ENCODE peak calls at places on chromosomes 2 and 18, in five cellular contexts. One of them, this sample, is unnamed.

GRCh38 chr2:28406276-28407096 is 13.8 kb downstream of the FOSL2 start:
- DNase-seq in NAMALWA: no peak
- DNase-seq in HEK293T: no peak
- DNase-seq in activated T-cell treated with anti-CD3 and anti-CD28 coated beads for 24 hours: no peak
- DNase-seq in activated CD4-positive, alpha-beta T cell treated with anti-CD3 and anti-CD28 coated beads for 48 hours: peak
- DNase-seq in this sample: no peak

GRCh38 chr2:196442211-196442610 is 197.3 kb upstream of the CCDC150 start:
- DNase-seq in activated T-cell treated with anti-CD3 and anti-CD28 coated beads for 24 hours: no peak
- DNase-seq in HEK293T: no peak
- DNase-seq in NAMALWA: no peak
- DNase-seq in activated CD4-positive, alpha-beta T cell treated with anti-CD3 and anti-CD28 coated beads for 48 hours: no peak
- DNase-seq in this sample: no peak

GRCh38 chr2:46831869-46832265 is 83.7 kb downstream of the MCFD2 start:
- DNase-seq in activated T-cell treated with anti-CD3 and anti-CD28 coated beads for 24 hours: no peak
- DNase-seq in activated CD4-positive, alpha-beta T cell treated with anti-CD3 and anti-CD28 coated beads for 48 hours: no peak
- DNase-seq in HEK293T: no peak
- DNase-seq in NAMALWA: no peak
- DNase-seq in this sample: no peak

GRCh38 chr2:182852090-182852489 is 14.3 kb downstream of the FRZB start:
- DNase-seq in HEK293T: peak
- DNase-seq in activated T-cell treated with anti-CD3 and anti-CD28 coated beads for 24 hours: no peak
- DNase-seq in NAMALWA: no peak
- DNase-seq in activated CD4-positive, alpha-beta T cell treated with anti-CD3 and anti-CD28 coated beads for 48 hours: no peak
- DNase-seq in this sample: peak

GRCh38 chr2:157329524-157329923 is 3.9 kb upstream of the ERMN start:
- DNase-seq in HEK293T: no peak
- DNase-seq in NAMALWA: no peak
- DNase-seq in activated CD4-positive, alpha-beta T cell treated with anti-CD3 and anti-CD28 coated beads for 48 hours: no peak
- DNase-seq in activated T-cell treated with anti-CD3 and anti-CD28 coated beads for 24 hours: no peak
- DNase-seq in this sample: no peak

GRCh38 chr2:238267884-238268680 is 20.3 kb downstream of the PER2 start:
- DNase-seq in NAMALWA: no peak
- DNase-seq in activated CD4-positive, alpha-beta T cell treated with anti-CD3 and anti-CD28 coated beads for 48 hours: no peak
- DNase-seq in HEK293T: no peak
- DNase-seq in activated T-cell treated with anti-CD3 and anti-CD28 coated beads for 24 hours: no peak
- DNase-seq in this sample: no peak

GRCh38 chr2:74119324-74119723 is 28.4 kb downstream of the BOLA3 start:
- DNase-seq in activated CD4-positive, alpha-beta T cell treated with anti-CD3 and anti-CD28 coated beads for 48 hours: no peak
- DNase-seq in activated T-cell treated with anti-CD3 and anti-CD28 coated beads for 24 hours: no peak
- DNase-seq in NAMALWA: no peak
- DNase-seq in HEK293T: no peak
- DNase-seq in this sample: no peak

GRCh38 chr18:57347784-57348183 is 4.6 kb upstream of the ST8SIA3 start:
- DNase-seq in activated CD4-positive, alpha-beta T cell treated with anti-CD3 and anti-CD28 coated beads for 48 hours: no peak
- DNase-seq in NAMALWA: no peak
- DNase-seq in activated T-cell treated with anti-CD3 and anti-CD28 coated beads for 24 hours: no peak
- DNase-seq in HEK293T: no peak
- DNase-seq in this sample: no peak

GRCh38 chr18:46169464-46169941 is 65.3 kb downstream of the HAUS1 start:
- DNase-seq in activated CD4-positive, alpha-beta T cell treated with anti-CD3 and anti-CD28 coated beads for 48 hours: no peak
- DNase-seq in NAMALWA: no peak
- DNase-seq in HEK293T: no peak
- DNase-seq in activated T-cell treated with anti-CD3 and anti-CD28 coated beads for 24 hours: no peak
- DNase-seq in this sample: no peak

GRCh38 chr2:31863867-31864266 is 146.9 kb downstream of the MEMO1 start:
- DNase-seq in activated CD4-positive, alpha-beta T cell treated with anti-CD3 and anti-CD28 coated beads for 48 hours: no peak
- DNase-seq in NAMALWA: no peak
- DNase-seq in HEK293T: no peak
- DNase-seq in activated T-cell treated with anti-CD3 and anti-CD28 coated beads for 24 hours: no peak
- DNase-seq in this sample: no peak

GRCh38 chr2:238473014-238473413 is 46.3 kb downstream of the ASB1 start:
- DNase-seq in HEK293T: no peak
- DNase-seq in activated T-cell treated with anti-CD3 and anti-CD28 coated beads for 24 hours: no peak
- DNase-seq in activated CD4-positive, alpha-beta T cell treated with anti-CD3 and anti-CD28 coated beads for 48 hours: no peak
- DNase-seq in NAMALWA: no peak
- DNase-seq in this sample: no peak

GRCh38 chr18:38545071-38545470 is 979.5 kb upstream of the CELF4 start:
- DNase-seq in HEK293T: peak
- DNase-seq in activated CD4-positive, alpha-beta T cell treated with anti-CD3 and anti-CD28 coated beads for 48 hours: peak
- DNase-seq in activated T-cell treated with anti-CD3 and anti-CD28 coated beads for 24 hours: no peak
- DNase-seq in NAMALWA: peak
- DNase-seq in this sample: peak

GRCh38 chr2:130245976-130246375 is 47.7 kb upstream of the TUBA3E start:
- DNase-seq in NAMALWA: no peak
- DNase-seq in HEK293T: no peak
- DNase-seq in activated T-cell treated with anti-CD3 and anti-CD28 coated beads for 24 hours: no peak
- DNase-seq in activated CD4-positive, alpha-beta T cell treated with anti-CD3 and anti-CD28 coated beads for 48 hours: no peak
- DNase-seq in this sample: no peak

GRCh38 chr2:230347659-230348305 is 20.8 kb downstream of the SP140L start:
- DNase-seq in activated CD4-positive, alpha-beta T cell treated with anti-CD3 and anti-CD28 coated beads for 48 hours: peak
- DNase-seq in NAMALWA: no peak
- DNase-seq in activated T-cell treated with anti-CD3 and anti-CD28 coated beads for 24 hours: peak
- DNase-seq in HEK293T: no peak
- DNase-seq in this sample: no peak

GRCh38 chr2:2455151-2455550 is 124.1 kb upstream of the MYT1L start:
- DNase-seq in activated CD4-positive, alpha-beta T cell treated with anti-CD3 and anti-CD28 coated beads for 48 hours: no peak
- DNase-seq in HEK293T: no peak
- DNase-seq in NAMALWA: no peak
- DNase-seq in activated T-cell treated with anti-CD3 and anti-CD28 coated beads for 24 hours: no peak
- DNase-seq in this sample: no peak

GRCh38 chr2:239927424-239927981 is 97.6 kb downstream of the NDUFA10 start:
- DNase-seq in NAMALWA: no peak
- DNase-seq in HEK293T: peak
- DNase-seq in activated CD4-positive, alpha-beta T cell treated with anti-CD3 and anti-CD28 coated beads for 48 hours: peak
- DNase-seq in activated T-cell treated with anti-CD3 and anti-CD28 coated beads for 24 hours: peak
- DNase-seq in this sample: no peak

GRCh38 chr2:47256416-47257087 is 101.4 kb upstream of the STPG4 start:
- DNase-seq in activated CD4-positive, alpha-beta T cell treated with anti-CD3 and anti-CD28 coated beads for 48 hours: no peak
- DNase-seq in HEK293T: no peak
- DNase-seq in activated T-cell treated with anti-CD3 and anti-CD28 coated beads for 24 hours: no peak
- DNase-seq in NAMALWA: no peak
- DNase-seq in this sample: no peak

GRCh38 chr2:129006135-129006885 is 687.6 kb upstream of the HS6ST1 start:
- DNase-seq in activated CD4-positive, alpha-beta T cell treated with anti-CD3 and anti-CD28 coated beads for 48 hours: no peak
- DNase-seq in HEK293T: no peak
- DNase-seq in activated T-cell treated with anti-CD3 and anti-CD28 coated beads for 24 hours: no peak
- DNase-seq in NAMALWA: no peak
- DNase-seq in this sample: no peak

GRCh38 chr2:37794717-37795116 is 123.3 kb upstream of the CDC42EP3 start:
- DNase-seq in activated CD4-positive, alpha-beta T cell treated with anti-CD3 and anti-CD28 coated beads for 48 hours: no peak
- DNase-seq in HEK293T: no peak
- DNase-seq in NAMALWA: no peak
- DNase-seq in activated T-cell treated with anti-CD3 and anti-CD28 coated beads for 24 hours: no peak
- DNase-seq in this sample: no peak

GRCh38 chr2:37833420-37833819 is 91.7 kb upstream of the RMDN2 start:
- DNase-seq in HEK293T: no peak
- DNase-seq in activated CD4-positive, alpha-beta T cell treated with anti-CD3 and anti-CD28 coated beads for 48 hours: peak
- DNase-seq in NAMALWA: peak
- DNase-seq in activated T-cell treated with anti-CD3 and anti-CD28 coated beads for 24 hours: peak
- DNase-seq in this sample: no peak

GRCh38 chr2:67037655-67038054 is 359.5 kb upstream of the ETAA1 start:
- DNase-seq in activated T-cell treated with anti-CD3 and anti-CD28 coated beads for 24 hours: no peak
- DNase-seq in HEK293T: no peak
- DNase-seq in activated CD4-positive, alpha-beta T cell treated with anti-CD3 and anti-CD28 coated beads for 48 hours: no peak
- DNase-seq in NAMALWA: no peak
- DNase-seq in this sample: no peak

GRCh38 chr2:105593221-105593967 is 151.3 kb upstream of the NCK2 start:
- DNase-seq in NAMALWA: no peak
- DNase-seq in activated T-cell treated with anti-CD3 and anti-CD28 coated beads for 24 hours: no peak
- DNase-seq in HEK293T: no peak
- DNase-seq in activated CD4-positive, alpha-beta T cell treated with anti-CD3 and anti-CD28 coated beads for 48 hours: no peak
- DNase-seq in this sample: peak

GRCh38 chr2:53442783-53443182 is 324.8 kb upstream of the CHAC2 start:
- DNase-seq in NAMALWA: no peak
- DNase-seq in activated T-cell treated with anti-CD3 and anti-CD28 coated beads for 24 hours: no peak
- DNase-seq in HEK293T: no peak
- DNase-seq in activated CD4-positive, alpha-beta T cell treated with anti-CD3 and anti-CD28 coated beads for 48 hours: no peak
- DNase-seq in this sample: no peak

GRCh38 chr2:62038980-62039771 is 133.7 kb downstream of the COMMD1 start:
- DNase-seq in NAMALWA: peak
- DNase-seq in activated T-cell treated with anti-CD3 and anti-CD28 coated beads for 24 hours: peak
- DNase-seq in HEK293T: no peak
- DNase-seq in activated CD4-positive, alpha-beta T cell treated with anti-CD3 and anti-CD28 coated beads for 48 hours: peak
- DNase-seq in this sample: no peak

GRCh38 chr2:240069846-240070245 is 16.5 kb upstream of the OR6B3 start:
- DNase-seq in activated CD4-positive, alpha-beta T cell treated with anti-CD3 and anti-CD28 coated beads for 48 hours: no peak
- DNase-seq in activated T-cell treated with anti-CD3 and anti-CD28 coated beads for 24 hours: no peak
- DNase-seq in NAMALWA: no peak
- DNase-seq in HEK293T: no peak
- DNase-seq in this sample: no peak

GRCh38 chr2:174051741-174052638 is 86.8 kb upstream of the SP3 start:
- DNase-seq in HEK293T: peak
- DNase-seq in activated CD4-positive, alpha-beta T cell treated with anti-CD3 and anti-CD28 coated beads for 48 hours: no peak
- DNase-seq in NAMALWA: no peak
- DNase-seq in activated T-cell treated with anti-CD3 and anti-CD28 coated beads for 24 hours: no peak
- DNase-seq in this sample: peak

GRCh38 chr2:224405841-224406370 is 4.0 kb upstream of the FAM124B start:
- DNase-seq in activated T-cell treated with anti-CD3 and anti-CD28 coated beads for 24 hours: no peak
- DNase-seq in NAMALWA: no peak
- DNase-seq in activated CD4-positive, alpha-beta T cell treated with anti-CD3 and anti-CD28 coated beads for 48 hours: no peak
- DNase-seq in HEK293T: no peak
- DNase-seq in this sample: no peak

GRCh38 chr2:234291765-234292204 is 205.1 kb downstream of the ARL4C start:
- DNase-seq in activated T-cell treated with anti-CD3 and anti-CD28 coated beads for 24 hours: no peak
- DNase-seq in HEK293T: no peak
- DNase-seq in NAMALWA: peak
- DNase-seq in activated CD4-positive, alpha-beta T cell treated with anti-CD3 and anti-CD28 coated beads for 48 hours: no peak
- DNase-seq in this sample: no peak

GRCh38 chr2:88656690-88657089 is 29.4 kb upstream of the EIF2AK3 start:
- DNase-seq in activated T-cell treated with anti-CD3 and anti-CD28 coated beads for 24 hours: no peak
- DNase-seq in HEK293T: no peak
- DNase-seq in NAMALWA: no peak
- DNase-seq in activated CD4-positive, alpha-beta T cell treated with anti-CD3 and anti-CD28 coated beads for 48 hours: no peak
- DNase-seq in this sample: no peak

GRCh38 chr2:32910883-32911598 is 35.7 kb upstream of the LTBP1 start:
- DNase-seq in HEK293T: no peak
- DNase-seq in activated CD4-positive, alpha-beta T cell treated with anti-CD3 and anti-CD28 coated beads for 48 hours: no peak
- DNase-seq in activated T-cell treated with anti-CD3 and anti-CD28 coated beads for 24 hours: no peak
- DNase-seq in NAMALWA: peak
- DNase-seq in this sample: no peak

GRCh38 chr18:6021341-6022088 is 126.2 kb upstream of the TMEM200C start:
- DNase-seq in activated CD4-positive, alpha-beta T cell treated with anti-CD3 and anti-CD28 coated beads for 48 hours: no peak
- DNase-seq in activated T-cell treated with anti-CD3 and anti-CD28 coated beads for 24 hours: no peak
- DNase-seq in HEK293T: no peak
- DNase-seq in NAMALWA: no peak
- DNase-seq in this sample: no peak

GRCh38 chr2:135657806-135658582 is 83.7 kb upstream of the UBXN4 start:
- DNase-seq in activated T-cell treated with anti-CD3 and anti-CD28 coated beads for 24 hours: peak
- DNase-seq in activated CD4-positive, alpha-beta T cell treated with anti-CD3 and anti-CD28 coated beads for 48 hours: peak
- DNase-seq in HEK293T: no peak
- DNase-seq in NAMALWA: no peak
- DNase-seq in this sample: no peak

GRCh38 chr2:157810037-157810436 is 66.1 kb downstream of the ACVR1 start:
- DNase-seq in activated T-cell treated with anti-CD3 and anti-CD28 coated beads for 24 hours: no peak
- DNase-seq in HEK293T: no peak
- DNase-seq in NAMALWA: no peak
- DNase-seq in activated CD4-positive, alpha-beta T cell treated with anti-CD3 and anti-CD28 coated beads for 48 hours: no peak
- DNase-seq in this sample: no peak

GRCh38 chr2:223647258-223647952 is 45.2 kb upstream of the SCG2 start:
- DNase-seq in activated T-cell treated with anti-CD3 and anti-CD28 coated beads for 24 hours: no peak
- DNase-seq in HEK293T: no peak
- DNase-seq in activated CD4-positive, alpha-beta T cell treated with anti-CD3 and anti-CD28 coated beads for 48 hours: no peak
- DNase-seq in NAMALWA: no peak
- DNase-seq in this sample: no peak

GRCh38 chr2:88671786-88672427 is 19.6 kb upstream of the RPIA start:
- DNase-seq in activated T-cell treated with anti-CD3 and anti-CD28 coated beads for 24 hours: no peak
- DNase-seq in NAMALWA: peak
- DNase-seq in HEK293T: peak
- DNase-seq in activated CD4-positive, alpha-beta T cell treated with anti-CD3 and anti-CD28 coated beads for 48 hours: peak
- DNase-seq in this sample: peak

GRCh38 chr2:129456681-129457080 is 522.8 kb upstream of the RAB6C start:
- DNase-seq in NAMALWA: no peak
- DNase-seq in activated T-cell treated with anti-CD3 and anti-CD28 coated beads for 24 hours: no peak
- DNase-seq in HEK293T: no peak
- DNase-seq in activated CD4-positive, alpha-beta T cell treated with anti-CD3 and anti-CD28 coated beads for 48 hours: no peak
- DNase-seq in this sample: no peak

GRCh38 chr2:242038166-242038927 is 168.8 kb downstream of the RTP5 start:
- DNase-seq in activated T-cell treated with anti-CD3 and anti-CD28 coated beads for 24 hours: no peak
- DNase-seq in activated CD4-positive, alpha-beta T cell treated with anti-CD3 and anti-CD28 coated beads for 48 hours: no peak
- DNase-seq in HEK293T: no peak
- DNase-seq in NAMALWA: no peak
- DNase-seq in this sample: no peak

GRCh38 chr18:31356025-31356424 is 20.6 kb upstream of the DSG4 start:
- DNase-seq in activated T-cell treated with anti-CD3 and anti-CD28 coated beads for 24 hours: no peak
- DNase-seq in HEK293T: no peak
- DNase-seq in NAMALWA: no peak
- DNase-seq in activated CD4-positive, alpha-beta T cell treated with anti-CD3 and anti-CD28 coated beads for 48 hours: no peak
- DNase-seq in this sample: no peak

GRCh38 chr18:11857177-11857887 is 6.1 kb downstream of the CHMP1B start:
- DNase-seq in HEK293T: peak
- DNase-seq in activated T-cell treated with anti-CD3 and anti-CD28 coated beads for 24 hours: no peak
- DNase-seq in activated CD4-positive, alpha-beta T cell treated with anti-CD3 and anti-CD28 coated beads for 48 hours: no peak
- DNase-seq in NAMALWA: no peak
- DNase-seq in this sample: peak

This sample was measured in iPS-NIHi11.